ENCODE peak calls at places on chromosomes 4 and X, in seven cellular contexts. Y is GM12865, W is tibial nerve, K is astrocyte of the spinal cord, J is fibroblast of lung, M is MM.1S, P is AG10803. Z is an unnamed sample.

GRCh38 chrX:69991685-69992084 is 58.1 kb downstream of the AWAT2 start:
- DNase-seq in Y (no peak), W (no peak), K (no peak), J (no peak), M (no peak), P (no peak), Z (no peak)

GRCh38 chr4:21083413-21083812 is 383.2 kb downstream of the PACRGL start:
- DNase-seq in Y (no peak), W (no peak), K (no peak), J (no peak), M (no peak), P (no peak), Z (no peak)

GRCh38 chr4:64250061-64250460 is 159.2 kb downstream of the TECRL start:
- DNase-seq in Y (no peak), W (no peak), K (no peak), J (no peak), M (no peak), P (no peak), Z (no peak)

GRCh38 chr4:78659264-78659663 is 107.7 kb downstream of the ANXA3 start:
- DNase-seq in Y (no peak), W (no peak), K (peak; percentile 40), J (peak; percentile 47), M (no peak), P (peak; percentile 62), Z (peak; percentile 30)

GRCh38 chrX:45351478-45351877 is 150.8 kb upstream of the DIPK2B start:
- DNase-seq in Y (no peak), W (no peak), K (peak; percentile 60), J (peak; percentile 81), M (no peak), P (peak; percentile 88), Z (peak; percentile 48)

GRCh38 chr4:30600246-30600645 is 119.9 kb upstream of the PCDH7 start:
- DNase-seq in Y (no peak), W (no peak), K (peak; percentile 61), J (peak; percentile 47), M (no peak), P (no peak), Z (peak; percentile 35)

GRCh38 chr4:165318982-165319381 is 8.5 kb upstream of the MSMO1 start:
- DNase-seq in Y (no peak), W (no peak), K (no peak), J (no peak), M (no peak), P (no peak), Z (no peak)

GRCh38 chr4:155047755-155048154 is 160.7 kb upstream of the NPY2R start:
- DNase-seq in Y (no peak), W (no peak), K (peak; percentile 60), J (peak; percentile 74), M (no peak), P (no peak), Z (peak; percentile 5)

GRCh38 chr4:96194993-96195392 is 355.1 kb downstream of the PDHA2 start:
- DNase-seq in Y (no peak), W (no peak), K (peak; percentile 36), J (peak; percentile 58), M (no peak), P (no peak), Z (no peak)

GRCh38 chr4:37988670-37989069 is 28.5 kb downstream of the PTTG2 start:
- DNase-seq in Y (no peak), W (no peak), K (no peak), J (peak; percentile 25), M (no peak), P (no peak), Z (no peak)

GRCh38 chr4:39037491-39037825 is 5.2 kb upstream of the TMEM156 start:
- DNase-seq in Y (peak; percentile 57), W (no peak), K (peak; percentile 68), J (peak; percentile 79), M (no peak), P (no peak), Z (peak; percentile 16)

GRCh38 chr4:141376769-141377168 is 156.1 kb downstream of the ZNF330 start:
- DNase-seq in Y (peak; percentile 48), W (no peak), K (no peak), J (no peak), M (no peak), P (no peak), Z (no peak)

GRCh38 chr4:141375855-141376254 is 155.2 kb downstream of the ZNF330 start:
- DNase-seq in Y (peak; percentile 21), W (no peak), K (peak; percentile 81), J (peak; percentile 93), M (no peak), P (peak; percentile 92), Z (peak; percentile 74)

DNA sequence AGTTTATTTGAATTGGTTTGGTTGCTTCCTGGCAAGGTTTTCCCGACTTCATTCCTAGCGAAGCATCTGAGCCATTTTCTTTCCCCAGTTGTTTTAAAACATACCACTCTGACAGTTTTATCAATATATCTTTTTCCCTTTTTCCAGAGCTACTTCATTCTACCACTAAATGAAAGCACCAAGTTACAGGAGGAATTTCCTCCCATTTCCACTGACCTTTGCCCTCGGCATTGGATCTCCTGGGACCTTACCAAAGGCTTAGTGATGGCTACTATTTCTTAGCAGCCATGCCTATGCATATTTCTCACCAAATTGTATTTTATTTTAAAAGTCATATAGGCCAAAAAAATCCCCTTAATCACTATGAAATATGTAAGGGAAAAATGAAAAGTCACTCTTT is 150.5 kb downstream of the ZNF330 start:
- DNase-seq in Y (no peak), W (no peak), K (no peak), J (peak; percentile 61), M (no peak), P (no peak), Z (no peak)
- TF ChIP-seq CTCF in Y (no peak), W (no peak), K (no peak), J (no peak), M (no peak), P (no peak), Z (no peak)

DNA sequence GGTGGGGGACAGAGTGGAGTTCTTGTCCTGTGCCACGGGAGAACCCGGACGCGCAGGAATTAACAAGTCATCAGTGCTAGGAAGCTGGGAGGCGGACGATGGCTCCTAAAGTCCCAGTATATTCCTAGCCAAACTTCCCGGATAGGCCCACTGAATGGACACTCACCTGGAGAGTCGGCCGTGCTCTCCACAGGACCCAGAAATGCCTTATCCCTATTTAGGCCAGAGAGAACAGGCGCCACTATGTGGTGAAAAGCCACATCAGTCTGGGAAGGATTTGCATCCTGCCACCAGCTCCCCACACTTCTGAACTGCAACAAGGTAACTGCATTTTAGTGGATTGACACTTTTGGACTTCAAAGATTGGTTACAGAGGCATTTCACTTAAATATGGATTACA is 1.1 kb downstream of the CFAP299 start:
- DNase-seq in Y (peak; percentile 5), W (no peak), K (peak; percentile 47), J (peak; percentile 44), M (peak; percentile 31), P (peak; percentile 25), Z (no peak)
- H3K4me3 ChIP-seq in Y (no peak overlapping the region), W (peak overlapping the region; percentile 59), K (peak overlapping the region; percentile 77), J (no peak overlapping the region), M (peak overlapping the region; percentile 75), P (no peak overlapping the region), Z (no peak overlapping the region)

GRCh38 chrX:150871341-150871811 is 27.1 kb downstream of the CD99L2 start:
- DNase-seq in Y (no peak), W (no peak), K (no peak), J (no peak), M (no peak), P (no peak), Z (peak; percentile 9)

GRCh38 chrX:150874448-150874847 is 24.0 kb downstream of the CD99L2 start:
- DNase-seq in Y (no peak), W (no peak), K (no peak), J (no peak), M (no peak), P (no peak), Z (no peak)

GRCh38 chrX:150870487-150871340 is 27.8 kb downstream of the CD99L2 start:
- DNase-seq in Y (no peak), W (no peak), K (no peak), J (no peak), M (no peak), P (no peak), Z (peak; percentile 44)

GRCh38 chrX:150872773-150873336 is 25.6 kb downstream of the CD99L2 start:
- DNase-seq in Y (no peak), W (no peak), K (no peak), J (no peak), M (no peak), P (no peak), Z (no peak)

GRCh38 chrX:150873616-150874015 is 24.9 kb downstream of the CD99L2 start:
- DNase-seq in Y (peak; percentile 60), W (no peak), K (peak; percentile 35), J (peak; percentile 56), M (peak; percentile 50), P (no peak), Z (no peak)
- TF ChIP-seq CTCF in Y (no peak), W (no peak), K (no peak), J (no peak), M (no peak), P (no peak), Z (no peak)

GRCh38 chrX:1484638-1485019 is 31.9 kb upstream of the ASMTL start:
- DNase-seq in Y (peak; percentile 70), W (no peak), K (no peak), J (no peak), M (no peak), P (no peak), Z (no peak)

GRCh38 chrX:1483843-1484637 is 31.3 kb upstream of the ASMTL start:
- DNase-seq in Y (peak; percentile 81), W (no peak), K (no peak), J (no peak), M (no peak), P (no peak), Z (no peak)

GRCh38 chrX:1480082-1480785 is 27.5 kb upstream of the ASMTL start:
- DNase-seq in Y (no peak), W (no peak), K (no peak), J (no peak), M (no peak), P (no peak), Z (no peak)

GRCh38 chrX:1485033-1485432 is 32.3 kb upstream of the ASMTL start:
- DNase-seq in Y (no peak), W (no peak), K (no peak), J (no peak), M (no peak), P (no peak), Z (no peak)

DNA sequence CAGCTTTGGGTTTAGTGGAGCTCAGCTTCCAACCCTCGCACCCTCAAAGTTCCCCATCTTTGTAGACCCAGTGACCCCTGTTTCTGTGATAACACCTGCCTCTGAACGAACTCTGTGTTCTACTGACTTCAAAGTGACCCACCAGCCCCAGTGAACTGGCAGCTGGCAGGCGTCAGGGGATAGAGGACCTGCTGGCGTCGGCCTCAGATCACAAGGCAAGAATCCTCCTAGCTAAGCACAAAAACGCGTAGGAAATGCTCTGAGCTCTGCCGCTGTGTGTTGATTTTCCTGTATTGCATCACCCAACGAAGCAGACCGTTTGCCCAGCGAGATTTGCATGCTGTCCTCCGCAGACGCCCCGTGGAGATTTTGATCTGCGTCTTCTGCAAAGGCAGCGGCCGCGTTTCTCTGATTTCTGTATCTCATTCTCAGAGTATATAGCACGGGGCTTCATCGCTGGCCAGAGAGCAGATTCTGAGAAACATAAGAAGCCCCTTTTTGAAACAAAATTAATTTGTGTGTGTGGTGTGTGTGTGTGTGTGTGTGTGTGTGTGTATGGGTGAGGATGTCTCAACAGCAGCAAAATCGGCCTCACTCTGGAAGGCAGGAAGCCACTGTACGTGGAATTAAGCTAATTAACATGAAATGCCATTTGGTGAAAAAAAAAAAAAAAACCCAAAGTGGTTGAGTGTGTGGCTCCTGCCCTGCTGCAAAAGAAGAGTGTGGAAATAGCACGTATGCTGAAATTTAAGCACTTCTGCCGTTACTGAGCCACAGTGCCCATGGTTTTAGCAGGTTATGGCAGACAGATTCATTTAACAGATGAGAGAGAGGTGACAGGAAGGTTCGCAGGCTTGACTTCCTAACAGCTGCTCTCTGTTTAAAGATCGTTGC is 29.2 kb upstream of the ASMTL start:
- DNase-seq in Y (peak; percentile 92), W (peak; percentile 48), K (peak; percentile 86), J (peak; percentile 63), M (peak; percentile 85), P (peak; percentile 89), Z (peak; percentile 87)
- H3K4me3 ChIP-seq in Y (peak overlapping the region; percentile 37), W (no peak overlapping the region), K (no peak overlapping the region), J (no peak overlapping the region), M (peak overlapping the region; percentile 6), P (peak overlapping the region; percentile 39), Z (peak overlapping the region; percentile 35)

GRCh38 chr4:184282251-184282713 is 64.6 kb upstream of the ENPP6 start:
- DNase-seq in Y (peak; percentile 96), W (peak; percentile 4), K (no peak), J (no peak), M (peak; percentile 90), P (no peak), Z (no peak)
- TF ChIP-seq CTCF in Y (peak; percentile 59), W (no peak), K (no peak), J (no peak), M (peak; percentile 69), P (no peak), Z (no peak)